ENCODE peak calls at places on chromosome 21, in seven cellular contexts. G is heart left ventricle; Y is stomach; M is mammary epithelial cell; L is CD4-positive, CD25-positive, alpha-beta regulatory T cell; E is Panc1; V is esophagus squamous epithelium. S is an unnamed sample.
A peak's percentile ranks its signal among the peaks of the same experiment; 100 is the strongest.

GRCh38 chr21:29092102-29092959 is 18.9 kb upstream of the CCT8 start:
- DNase-seq in G (no peak), Y (no peak), M (peak; percentile 34), L (no peak), E (no peak), V (no peak), S (no peak)

GRCh38 chr21:33208534-33208933 is 21.2 kb upstream of the IFNAR2 start:
- DNase-seq in G (no peak), Y (no peak), M (no peak), L (no peak), E (no peak), V (no peak), S (no peak)

GRCh38 chr21:31194510-31195293 is 149.4 kb downstream of the TIAM1 start:
- DNase-seq in G (no peak), Y (no peak), M (no peak), L (no peak), E (no peak), V (no peak), S (no peak)

GRCh38 chr21:33843216-33843615 is 72.4 kb downstream of the ATP5PO start:
- DNase-seq in G (no peak), Y (no peak), M (no peak), L (no peak), E (no peak), V (no peak), S (no peak)

GRCh38 chr21:34202553-34203332 is 129.4 kb downstream of the MRPS6 start:
- DNase-seq in G (no peak), Y (no peak), M (no peak), L (no peak), E (no peak), V (no peak), S (no peak)

GRCh38 chr21:30579351-30579750 is 10.8 kb downstream of the KRTAP22-2 start:
- DNase-seq in G (no peak), Y (no peak), M (no peak), L (no peak), E (no peak), V (no peak), S (no peak)

GRCh38 chr21:28615276-28615675 is 377.4 kb downstream of the LTN1 start:
- DNase-seq in G (no peak), Y (no peak), M (no peak), L (no peak), E (no peak), V (no peak), S (no peak)

GRCh38 chr21:30257773-30258172 is 25.0 kb downstream of the KRTAP24-1 start:
- DNase-seq in G (no peak), Y (no peak), M (peak; percentile 66), L (peak; percentile 7), E (no peak), V (no peak), S (no peak)

GRCh38 chr21:25283720-25284119 is 323.6 kb downstream of the MRPL39 start:
- DNase-seq in G (no peak), Y (no peak), M (no peak), L (peak; percentile 20), E (no peak), V (no peak), S (no peak)

GRCh38 chr21:46600978-46601377 is 3.9 kb downstream of the S100B start:
- DNase-seq in G (no peak), Y (no peak), M (no peak), L (no peak), E (no peak), V (no peak), S (no peak)

GRCh38 chr21:31293986-31294385 is 50.1 kb downstream of the TIAM1 start:
- DNase-seq in G (peak; percentile 39), Y (no peak), M (peak; percentile 74), L (no peak), E (no peak), V (no peak), S (no peak)

GRCh38 chr21:39461419-39461818 is 9.6 kb downstream of the SH3BGR start:
- DNase-seq in G (no peak), Y (no peak), M (no peak), L (peak; percentile 20), E (no peak), V (no peak), S (no peak)

GRCh38 chr21:40845621-40846020 is 1.3 kb downstream of the DSCAM start:
- DNase-seq in G (no peak), Y (no peak), M (peak; percentile 85), L (no peak), E (no peak), V (no peak), S (no peak)

GRCh38 chr21:15164678-15165303 is 100.0 kb upstream of the NRIP1 start:
- DNase-seq in G (no peak), Y (no peak), M (peak; percentile 79), L (no peak), E (no peak), V (no peak), S (no peak)

GRCh38 chr21:25689226-25689625 is 45.5 kb downstream of the ATP5PF start:
- DNase-seq in G (no peak), Y (no peak), M (no peak), L (no peak), E (no peak), V (no peak), S (no peak)

GRCh38 chr21:29904359-29905282 is 35.2 kb downstream of the GRIK1 start:
- DNase-seq in G (no peak), Y (no peak), M (peak; percentile 20), L (no peak), E (no peak), V (no peak), S (no peak)

DNA sequence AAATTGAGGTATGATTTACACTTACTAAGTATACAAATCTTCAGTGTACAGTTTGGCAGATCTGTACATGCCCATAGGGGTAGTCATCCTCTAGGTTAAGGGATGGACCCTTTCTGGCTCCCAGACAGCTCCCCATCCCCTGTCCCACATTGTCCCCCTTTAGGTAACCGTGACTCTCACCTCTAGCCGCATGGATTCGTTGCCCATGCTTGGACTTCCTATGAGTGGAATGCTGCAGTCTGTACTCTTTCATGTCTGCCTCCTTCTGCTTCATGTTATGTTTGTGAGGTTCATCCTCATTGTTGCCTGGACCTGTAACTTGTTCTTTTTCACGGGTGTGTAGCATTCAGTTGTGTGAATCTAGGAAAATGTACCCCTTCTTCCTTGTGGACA is 20.3 kb downstream of the SLC37A1 start:
- DNase-seq in G (no peak), Y (no peak), M (no peak), L (no peak), E (no peak), V (no peak), S (no peak)
- H3K4me3 ChIP-seq in G (no peak overlapping the region), Y (no peak overlapping the region), M (no peak overlapping the region), L (no peak overlapping the region), E (no peak overlapping the region), V (no peak overlapping the region), S (no peak overlapping the region)

GRCh38 chr21:37368536-37369279 is 2.1 kb downstream of the DYRK1A start:
- DNase-seq in G (no peak), Y (no peak), M (peak; percentile 88), L (peak; percentile 13), E (no peak), V (no peak), S (no peak)

GRCh38 chr21:37372127-37372731 is 5.7 kb downstream of the DYRK1A start:
- DNase-seq in G (no peak), Y (no peak), M (no peak), L (no peak), E (no peak), V (no peak), S (no peak)

GRCh38 chr21:37370152-37371040 is 3.8 kb downstream of the DYRK1A start:
- DNase-seq in G (no peak), Y (no peak), M (peak; percentile 67), L (peak; percentile 54), E (no peak), V (no peak), S (no peak)

GRCh38 chr21:37369307-37369854 is 2.8 kb downstream of the DYRK1A start:
- DNase-seq in G (no peak), Y (no peak), M (no peak), L (peak; percentile 16), E (no peak), V (no peak), S (no peak)

DNA sequence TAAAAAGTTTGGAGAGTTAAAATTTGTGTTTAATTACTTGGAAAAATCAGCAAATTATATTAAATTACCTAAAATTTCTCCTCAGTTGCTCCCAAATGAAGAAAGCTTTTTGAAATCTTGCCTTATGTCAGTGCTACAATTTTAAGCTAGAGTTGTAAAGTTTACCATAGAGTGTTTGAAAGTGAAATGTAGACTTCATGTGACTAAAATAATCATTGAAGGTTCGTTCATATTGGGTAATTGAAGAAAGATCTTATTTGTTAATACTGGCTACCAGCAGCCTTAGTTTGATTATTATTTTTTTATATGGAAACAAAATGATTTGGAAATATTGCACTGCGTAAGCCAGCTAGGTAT is 4.4 kb downstream of the DYRK1A start:
- DNase-seq in G (no peak), Y (no peak), M (no peak), L (no peak), E (no peak), V (no peak), S (no peak)
- H3K27ac ChIP-seq in G (peak overlapping the region; percentile 100), Y (peak overlapping the region; percentile 100), M (no peak overlapping the region), L (peak overlapping the region; percentile 73), E (peak overlapping the region; percentile 93), V (no peak overlapping the region), S (no peak overlapping the region)

DNA sequence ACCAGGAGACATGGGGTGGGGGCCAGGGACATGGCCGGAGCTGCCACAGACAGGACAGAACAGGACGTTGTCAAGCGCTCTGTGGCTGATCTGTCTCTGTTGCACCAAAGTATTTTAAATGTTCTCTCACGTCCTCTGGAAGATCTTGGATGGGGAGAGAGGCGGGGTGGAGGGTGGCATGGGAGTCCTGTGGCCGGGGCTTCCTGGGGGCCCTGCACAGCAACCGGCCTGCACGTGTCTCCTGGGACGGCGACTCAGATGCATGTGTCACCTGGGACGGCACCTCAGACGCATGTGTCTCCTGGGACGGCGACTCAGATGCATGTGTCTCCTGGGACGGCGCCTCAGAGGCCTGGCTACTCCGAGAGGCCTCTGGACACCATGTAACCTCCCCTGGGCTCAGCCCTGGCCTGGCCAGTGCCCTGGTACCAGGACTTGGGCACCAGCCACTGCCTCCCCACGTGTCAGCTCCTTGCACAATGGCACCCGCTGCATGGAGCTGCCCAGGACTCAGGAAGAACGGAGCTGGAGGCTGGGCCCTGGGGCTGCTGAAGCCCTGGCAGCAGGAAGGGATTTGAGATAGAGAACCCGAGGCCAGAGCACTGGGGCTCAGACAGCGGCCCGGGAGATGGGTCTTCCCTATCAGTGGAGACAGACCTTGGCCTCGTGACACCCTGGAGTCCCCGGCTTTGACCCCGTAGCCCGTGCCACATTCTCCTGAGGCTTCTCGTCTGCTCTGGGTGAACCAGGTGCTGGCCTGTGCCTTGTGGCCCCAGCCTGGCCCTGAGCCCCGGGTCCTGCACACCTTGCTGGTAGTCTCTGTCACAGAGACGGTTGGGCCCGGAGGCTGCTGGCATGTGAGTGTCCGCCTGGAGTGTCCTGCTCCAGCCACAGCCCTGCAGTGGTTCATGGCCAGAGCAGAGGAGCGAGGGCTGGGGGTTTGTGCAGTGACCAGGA is 14.7 kb upstream of the SLC19A1 start:
- DNase-seq in G (peak; percentile 31), Y (no peak), M (no peak), L (no peak), E (no peak), V (no peak), S (no peak)
- H3K4me3 ChIP-seq in G (no peak overlapping the region), Y (no peak overlapping the region), M (no peak overlapping the region), L (no peak overlapping the region), E (no peak overlapping the region), V (no peak overlapping the region), S (no peak overlapping the region)

DNA sequence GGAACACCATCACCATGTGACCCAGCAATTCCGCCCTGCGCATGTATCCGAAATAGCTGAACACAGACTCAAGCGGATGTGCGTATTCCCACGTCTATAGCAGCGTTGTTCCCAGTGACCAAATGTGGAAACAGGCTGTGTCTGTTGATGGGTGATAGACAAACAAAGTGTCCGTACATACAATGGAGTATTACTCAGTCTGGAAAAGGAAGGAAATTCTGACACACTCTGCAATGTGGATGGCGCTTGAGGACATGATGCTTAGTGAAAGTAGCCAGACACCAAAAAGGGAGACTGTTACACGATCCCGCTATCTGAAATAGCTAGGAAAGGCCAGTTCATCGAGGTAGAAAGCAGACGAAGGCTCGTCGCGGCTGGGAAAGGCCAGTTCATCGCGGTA is 25.8 kb downstream of the PDXK start:
- DNase-seq in G (no peak), Y (no peak), M (no peak), L (no peak), E (no peak), V (no peak), S (no peak)
- H3K27ac ChIP-seq in G (no peak overlapping the region), Y (no peak overlapping the region), M (no peak overlapping the region), L (no peak overlapping the region), E (no peak overlapping the region), V (no peak overlapping the region), S (no peak overlapping the region)